ENCODE peak calls at places on chromosomes 12 and 14, in ten cellular contexts. J is progenitor cell of endocrine pancreas, A is NCI-H345, G is lung, B is T follicular helper cell, I is iris pigment epithelial cell, F is GM20000, Y is caudate nucleus, M is H4, L is cardiac fibroblast. N is an unnamed sample.

GRCh38 chr14:67313153-67313552 is 46.5 kb downstream of the ATP6V1D start:
- DNase-seq in J (no peak), A (no peak), G (no peak), B (no peak), I (no peak), F (no peak), Y (no peak), M (no peak), L (no peak), N (no peak)

GRCh38 chr14:57714487-57714899 is 151.4 kb downstream of the SLC35F4 start:
- DNase-seq in J (no peak), A (peak), G (no peak), B (no peak), I (no peak), F (no peak), Y (no peak), M (no peak), L (no peak), N (no peak)

GRCh38 chr12:89525002-89525823 is 617 bp upstream of the GALNT4 start:
- DNase-seq in J (peak), A (peak), G (peak), B (peak), I (peak), F (peak), Y (peak), M (peak), L (no peak), N (peak)

GRCh38 chr14:53509227-53509822 is 356.2 kb upstream of the DDHD1 start:
- DNase-seq in J (no peak), A (peak), G (no peak), B (no peak), I (peak), F (no peak), Y (no peak), M (no peak), L (no peak), N (peak)

GRCh38 chr14:72904840-72905561 is 11.1 kb upstream of the DPF3 start:
- DNase-seq in J (no peak), A (peak), G (peak), B (peak), I (peak), F (peak), Y (peak), M (peak), L (peak), N (peak)

GRCh38 chr12:26340649-26341048 is 145.3 kb downstream of the SSPN start:
- DNase-seq in J (no peak), A (no peak), G (no peak), B (no peak), I (no peak), F (no peak), Y (peak), M (no peak), L (peak), N (no peak)

GRCh38 chr14:62736004-62736403 is 309.3 kb downstream of the KCNH5 start:
- DNase-seq in J (no peak), A (no peak), G (no peak), B (no peak), I (no peak), F (no peak), Y (no peak), M (no peak), L (no peak), N (no peak)

GRCh38 chr12:108629824-108630476 is 3.7 kb downstream of the SELPLG start:
- DNase-seq in J (no peak), A (no peak), G (peak), B (peak), I (peak), F (no peak), Y (no peak), M (peak), L (peak), N (peak)

GRCh38 chr12:110282956-110283817 is 2.1 kb downstream of the ATP2A2 start:
- DNase-seq in J (no peak), A (no peak), G (no peak), B (no peak), I (no peak), F (no peak), Y (no peak), M (no peak), L (no peak), N (no peak)

GRCh38 chr14:34713681-34714319 is 593 bp downstream of the CFL2 start:
- DNase-seq in J (no peak), A (peak), G (peak), B (no peak), I (peak), F (peak), Y (peak), M (peak), L (peak), N (peak)

GRCh38 chr12:130495156-130495555 is 157.5 kb downstream of the PIWIL1 start:
- DNase-seq in J (no peak), A (no peak), G (no peak), B (no peak), I (no peak), F (no peak), Y (no peak), M (no peak), L (no peak), N (no peak)

GRCh38 chr14:64761441-64762043 is 57.3 kb downstream of the PLEKHG3 start:
- DNase-seq in J (no peak), A (peak), G (no peak), B (no peak), I (peak), F (no peak), Y (no peak), M (no peak), L (no peak), N (no peak)

GRCh38 chr14:65776193-65776592 is 363.7 kb downstream of the FUT8 start:
- DNase-seq in J (no peak), A (no peak), G (no peak), B (no peak), I (no peak), F (no peak), Y (no peak), M (no peak), L (no peak), N (no peak)

GRCh38 chr12:6766651-6767300 is 613 bp downstream of the PTMS start:
- DNase-seq in J (peak), A (peak), G (peak), B (peak), I (peak), F (peak), Y (peak), M (peak), L (peak), N (peak)